ENCODE peak calls at places on chromosomes 2 and 18, in eight cellular contexts. Q is Panc1, D is MM.1S, J is neuronal stem cell, T is NT2/D1, B is left lung, Z is heart right ventricle, I is cardiac muscle cell. O is an unnamed sample.
A peak's percentile ranks its signal among the peaks of the same experiment; 100 is the strongest.

GRCh38 chr2:143068094-143068890 is 60.9 kb upstream of the ARHGAP15 start:
- DNase-seq in B (no peak), I (no peak), T (no peak), D (no peak), Z (no peak), J (no peak), Q (no peak), O (no peak)

GRCh38 chr2:104678181-104678580 is 175.7 kb upstream of the POU3F3 start:
- DNase-seq in Q (no peak), Z (no peak), J (no peak), T (no peak), B (no peak), D (no peak), I (no peak), O (no peak)

GRCh38 chr18:22552899-22553460 is 135.3 kb upstream of the CTAGE1 start:
- DNase-seq in Z (no peak), Q (no peak), B (no peak), J (no peak), I (peak; percentile 65), D (no peak), T (no peak), O (no peak)

GRCh38 chr18:35875566-35875965 is 96.9 kb upstream of the RMP24 start:
- DNase-seq in J (no peak), T (no peak), B (no peak), I (no peak), D (no peak), Q (no peak), Z (no peak), O (no peak)

GRCh38 chr2:199596549-199596948 is 138.8 kb upstream of the SATB2 start:
- DNase-seq in I (peak; percentile 27), Z (no peak), D (peak; percentile 32), B (no peak), J (no peak), T (no peak), Q (peak; percentile 13), O (peak; percentile 60)

GRCh38 chr2:98822301-98823164 is 91.6 kb upstream of the MGAT4A start:
- DNase-seq in T (no peak), Q (no peak), I (no peak), Z (peak; percentile 71), J (peak; percentile 47), D (no peak), B (peak; percentile 58), O (peak; percentile 92)

GRCh38 chr2:1731963-1732768 is 12.1 kb downstream of the PXDN start:
- DNase-seq in Z (peak; percentile 6), I (peak; percentile 94), J (no peak), T (no peak), D (no peak), B (no peak), Q (no peak), O (peak; percentile 54)

GRCh38 chr2:119531292-119531691 is 7.0 kb upstream of the SCTR start:
- DNase-seq in B (no peak), Q (no peak), T (no peak), I (no peak), Z (no peak), D (no peak), J (no peak), O (peak; percentile 58)

GRCh38 chr2:156864753-156865152 is 392.8 kb upstream of the GALNT5 start:
- DNase-seq in J (no peak), T (no peak), I (no peak), Z (no peak), B (no peak), Q (no peak), D (no peak), O (no peak)

GRCh38 chr2:191933307-191934105 is 86.6 kb upstream of the CAVIN2 start:
- DNase-seq in J (no peak), D (peak; percentile 39), Q (no peak), I (no peak), T (no peak), B (no peak), Z (no peak), O (no peak)

GRCh38 chr2:134312482-134312881 is 58.6 kb downstream of the MGAT5 start:
- DNase-seq in Q (no peak), T (no peak), J (no peak), I (no peak), D (no peak), B (no peak), Z (no peak), O (no peak)

GRCh38 chr2:172693037-172693436 is 42.6 kb upstream of the RAPGEF4 start:
- DNase-seq in I (peak; percentile 98), T (no peak), D (no peak), Z (peak; percentile 74), B (peak; percentile 50), J (no peak), Q (peak; percentile 94), O (no peak)

GRCh38 chr2:241720099-241720498 is 14.3 kb upstream of the D2HGDH start:
- DNase-seq in Q (no peak), B (no peak), D (no peak), T (no peak), Z (no peak), J (no peak), I (no peak), O (peak; percentile 47)

GRCh38 chr18:48834421-48835011 is 116.2 kb downstream of the SMAD7 start:
- DNase-seq in I (peak; percentile 89), D (peak; percentile 81), Q (peak; percentile 85), B (peak; percentile 88), J (no peak), Z (peak; percentile 67), T (no peak), O (no peak)
- H3K4me3 ChIP-seq in I (no peak overlapping the region), D (peak overlapping the region; percentile 48), Q (peak overlapping the region; percentile 35), B (no peak overlapping the region), J (no peak overlapping the region), Z (no peak overlapping the region), T (no peak overlapping the region), O (no peak overlapping the region)

DNA sequence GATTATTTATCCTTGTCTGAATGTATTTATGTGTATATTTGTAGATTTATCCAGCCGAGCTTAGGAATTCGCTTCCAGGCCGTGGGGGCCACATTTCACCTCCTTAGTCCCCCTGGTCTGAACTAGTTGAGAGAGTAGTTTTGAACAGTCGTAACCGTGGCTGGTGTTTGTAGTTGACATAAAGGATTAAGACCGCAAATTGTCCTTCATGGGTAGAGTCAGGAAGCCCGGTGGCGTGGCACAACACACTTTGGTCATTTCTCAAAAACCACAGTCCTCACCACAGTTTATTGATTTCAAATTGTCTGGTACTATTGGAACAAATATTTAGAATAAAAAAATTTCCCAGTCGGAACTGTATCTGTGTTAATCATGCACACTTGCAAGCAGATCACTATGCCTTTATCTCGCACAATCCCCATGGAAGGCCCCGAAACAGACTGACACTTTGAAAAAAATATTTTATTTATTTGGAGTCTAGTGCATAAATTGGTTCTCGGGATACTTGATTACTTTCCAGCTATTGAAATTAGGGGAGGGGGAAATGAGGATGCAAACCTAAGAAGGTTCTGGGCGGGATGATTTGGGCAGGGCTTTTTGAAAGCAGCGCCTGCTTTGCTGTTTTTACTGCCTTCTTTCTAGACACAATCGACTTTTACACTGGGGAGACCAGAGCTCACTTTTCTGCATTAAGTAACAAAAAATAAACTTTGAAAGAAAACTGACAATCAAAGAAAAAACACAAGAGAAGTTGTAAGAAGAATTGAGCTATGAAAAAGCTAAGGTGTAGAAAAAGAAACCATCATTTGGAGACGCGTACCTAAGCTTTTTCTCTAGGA is 15.5 kb upstream of the HOXD1 start:
- DNase-seq in D (no peak), Q (no peak), Z (no peak), T (no peak), B (no peak), I (no peak), J (no peak), O (no peak)
- H3K27me3 ChIP-seq in D (no peaks in the 10 kb centered on the region), Q (no peaks in the 10 kb centered on the region), Z (peaks cover 100% of the 10 kb centered on the region), T (peaks cover 100% of the 10 kb centered on the region), B (peaks cover 76% of the 10 kb centered on the region), I (peaks cover 100% of the 10 kb centered on the region), J (peaks cover 98% of the 10 kb centered on the region), O (peaks cover 100% of the 10 kb centered on the region)

GRCh38 chr2:237490009-237490804 is 3.2 kb downstream of the MLPH start:
- DNase-seq in Z (no peak), D (no peak), J (no peak), B (no peak), Q (no peak), T (no peak), I (no peak), O (peak; percentile 76)

GRCh38 chr2:237487496-237487895 is 445 bp downstream of the MLPH start:
- DNase-seq in J (no peak), Q (no peak), D (no peak), B (no peak), Z (no peak), T (no peak), I (no peak), O (no peak)

GRCh38 chr2:237488295-237488694 is 1.2 kb downstream of the MLPH start:
- DNase-seq in D (no peak), B (no peak), T (no peak), I (no peak), J (no peak), Z (no peak), Q (no peak), O (peak; percentile 18)

GRCh38 chr2:237490805-237491194 is 3.7 kb downstream of the MLPH start:
- DNase-seq in J (no peak), I (no peak), B (no peak), Z (no peak), T (no peak), D (no peak), Q (no peak), O (no peak)

DNA sequence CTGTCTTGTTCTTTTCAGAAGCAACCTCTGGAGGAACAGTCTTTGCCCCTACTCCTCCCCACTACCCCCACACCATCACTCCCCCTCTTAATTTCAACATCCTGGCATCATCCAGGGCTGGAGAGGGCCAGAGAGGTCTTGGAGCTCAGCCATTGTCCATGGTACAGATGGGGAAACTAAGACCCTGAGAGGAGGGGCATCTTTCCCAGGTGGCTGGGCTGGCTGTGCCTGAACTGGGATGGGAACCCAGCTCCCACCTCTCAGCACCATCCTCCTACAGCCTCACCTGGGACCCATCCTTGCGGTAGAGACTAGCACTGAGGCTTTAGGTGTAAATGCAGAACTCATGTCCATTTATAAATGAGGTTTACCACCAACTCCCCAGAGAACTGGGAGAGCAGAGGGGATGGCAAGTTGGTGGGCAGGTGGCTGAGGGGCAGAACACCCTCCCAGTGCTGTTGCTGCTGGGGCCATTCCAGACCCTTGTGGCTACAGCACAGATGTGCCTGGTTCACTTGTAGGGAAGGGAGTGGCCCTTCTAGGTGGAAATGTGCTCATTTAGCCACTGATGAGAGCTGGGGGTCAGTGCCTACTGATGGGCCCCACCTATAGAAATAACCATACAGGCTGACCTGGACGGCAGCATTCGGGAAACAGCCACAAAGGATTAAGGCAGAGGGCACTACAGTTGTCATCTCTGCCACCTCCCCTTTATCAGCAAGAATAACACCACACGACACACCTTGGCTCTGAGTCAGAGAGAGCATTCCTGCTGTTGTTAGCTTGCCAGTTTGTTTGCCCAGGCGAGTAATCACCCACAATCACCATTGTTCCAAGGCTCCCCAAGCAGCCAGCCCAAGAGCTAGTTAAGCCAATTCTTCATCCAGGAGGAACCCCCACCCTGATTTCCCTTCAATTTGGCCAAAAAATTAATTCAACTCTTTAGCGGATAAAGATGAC is 2.1 kb downstream of the MLPH start:
- DNase-seq in Q (no peak), I (no peak), T (no peak), B (no peak), D (no peak), J (no peak), Z (peak; percentile 46), O (peak; percentile 31)
- H3K4me3 ChIP-seq in Q (peak overlapping the region; percentile 89), I (no peak overlapping the region), T (no peak overlapping the region), B (peak overlapping the region; percentile 37), D (no peak overlapping the region), J (no peak overlapping the region), Z (no peak overlapping the region), O (no peak overlapping the region)

GRCh38 chr2:136210822-136211221 is 92.9 kb upstream of the CXCR4 start:
- DNase-seq in D (no peak), Q (no peak), Z (no peak), J (no peak), I (no peak), B (no peak), T (no peak), O (no peak)
- H3K27me3 ChIP-seq in D (no peaks in the 10 kb centered on the region), Q (peaks cover 6% of the 10 kb centered on the region), Z (peaks cover 3% of the 10 kb centered on the region), J (no peaks in the 10 kb centered on the region), I (no peaks in the 10 kb centered on the region), B (no peaks in the 10 kb centered on the region), T (no peaks in the 10 kb centered on the region), O (no peaks in the 10 kb centered on the region)